ENCODE peak calls at places on chromosomes 13 and 19, in seven cellular contexts. R is transverse colon, L is Peyer's patch, G is testis, K is right lobe of liver, S is ovary, A is sigmoid colon. U is an unnamed sample.

GRCh38 chr13:31951215-31951678 is 80.3 kb upstream of the FRY start:
- DNase-seq in K (peak; percentile 64), S (no peak), G (peak; percentile 51), A (peak; percentile 72), R (peak; percentile 48), L (peak; percentile 57), U (peak; percentile 51)

GRCh38 chr13:23320926-23321533 is 112.5 kb downstream of the SACS start:
- DNase-seq in R (no peak), A (no peak), L (no peak), G (no peak), S (no peak), K (no peak), U (no peak)

GRCh38 chr19:18203408-18203862 is 407 bp downstream of the RAB3A start:
- DNase-seq in R (peak; percentile 58), L (no peak), A (no peak), K (peak; percentile 77), G (no peak), S (no peak), U (no peak)

GRCh38 chr19:13044160-13044853 is 49.0 kb downstream of the NFIX start:
- DNase-seq in G (no peak), A (no peak), K (no peak), L (no peak), S (no peak), R (no peak), U (no peak)

GRCh38 chr19:8194528-8195275 is 14.5 kb upstream of the CERS4 start:
- DNase-seq in L (no peak), S (no peak), G (no peak), A (no peak), R (peak; percentile 50), K (peak; percentile 59), U (no peak)

GRCh38 chr13:37747071-37747612 is 122.4 kb downstream of the TRPC4 start:
- DNase-seq in R (no peak), K (no peak), A (no peak), L (no peak), G (no peak), S (no peak), U (no peak)

GRCh38 chr13:77697208-77698103 is at the start of gene SLAIN1:
- DNase-seq in A (peak; percentile 87), L (peak; percentile 76), R (peak; percentile 80), S (peak; percentile 69), G (peak; percentile 91), K (peak; percentile 87), U (peak; percentile 87)

GRCh38 chr19:46898731-46899130 is 37.9 kb downstream of the ARHGAP35 start:
- DNase-seq in A (peak; percentile 75), R (no peak), L (no peak), G (peak; percentile 56), K (no peak), S (no peak), U (no peak)

GRCh38 chr19:35785087-35785627 is 9.8 kb downstream of the ARHGAP33 start:
- DNase-seq in K (no peak), A (no peak), S (no peak), R (no peak), L (no peak), G (no peak), U (no peak)

GRCh38 chr13:62250501-62251175 is 835.0 kb upstream of the PCDH20 start:
- DNase-seq in A (no peak), S (no peak), G (no peak), K (no peak), L (no peak), R (no peak), U (no peak)

GRCh38 chr13:73421310-73421912 is 362.6 kb downstream of the KLF5 start:
- DNase-seq in R (peak; percentile 68), S (no peak), G (no peak), K (no peak), A (no peak), L (no peak), U (no peak)

GRCh38 chr13:74062933-74063332 is 71.3 kb downstream of the KLF12 start:
- DNase-seq in L (no peak), R (peak; percentile 23), A (peak; percentile 82), G (peak; percentile 41), S (peak; percentile 25), K (no peak), U (peak; percentile 75)

GRCh38 chr13:48334534-48335127 is 31.1 kb downstream of the RB1 start:
- DNase-seq in L (no peak), K (no peak), A (no peak), G (no peak), S (no peak), R (no peak), U (no peak)

GRCh38 chr19:35284153-35285140 is 2.1 kb downstream of the HAMP start:
- DNase-seq in K (no peak), G (no peak), R (no peak), L (no peak), S (no peak), A (no peak), U (no peak)

GRCh38 chr19:43395561-43395960 is 19.1 kb upstream of the TEX101 start:
- DNase-seq in S (no peak), R (peak; percentile 38), L (no peak), G (no peak), K (no peak), A (no peak), U (no peak)

GRCh38 chr13:111210082-111210481 is 95.0 kb downstream of the ARHGEF7 start:
- DNase-seq in L (no peak), G (no peak), S (no peak), A (no peak), K (no peak), R (no peak), U (no peak)

GRCh38 chr19:18796239-18796638 is 5.1 kb upstream of the COMP start:
- DNase-seq in L (no peak), K (no peak), G (no peak), S (no peak), A (no peak), R (no peak), U (no peak)

GRCh38 chr13:71661921-71662320 is 205.1 kb downstream of the DACH1 start:
- DNase-seq in L (no peak), R (no peak), S (no peak), K (no peak), A (no peak), G (no peak), U (no peak)

GRCh38 chr13:29493796-29494195 is 101.7 kb downstream of the SLC7A1 start:
- DNase-seq in K (no peak), G (no peak), S (no peak), R (no peak), A (no peak), L (no peak), U (no peak)

GRCh38 chr13:23980160-23980551 is 82.9 kb upstream of the C1QTNF9B start:
- DNase-seq in K (peak; percentile 79), A (peak; percentile 91), R (peak; percentile 81), L (peak; percentile 84), S (peak; percentile 94), G (peak; percentile 92), U (peak; percentile 86)

GRCh38 chr19:2629491-2630351 is 72.8 kb downstream of the GNG7 start:
- DNase-seq in A (peak; percentile 45), S (no peak), L (no peak), R (no peak), G (no peak), K (peak; percentile 84), U (no peak)

GRCh38 chr19:19619121-19619848 is 798 bp upstream of the PBX4 start:
- DNase-seq in G (no peak), K (no peak), R (no peak), L (no peak), A (no peak), S (no peak), U (no peak)

GRCh38 chr19:2982983-2983350 is 5.6 kb downstream of the TLE6 start:
- DNase-seq in R (peak; percentile 78), K (peak; percentile 70), G (peak; percentile 81), L (peak; percentile 65), A (peak; percentile 98), S (peak; percentile 87), U (peak; percentile 90)

GRCh38 chr13:35694031-35694430 is 217.5 kb upstream of the MAB21L1 start:
- DNase-seq in R (no peak), A (peak; percentile 42), G (no peak), K (no peak), L (no peak), S (no peak), U (no peak)

GRCh38 chr19:45079063-45079910 is at the start of gene GEMIN7:
- DNase-seq in G (peak; percentile 70), R (peak; percentile 79), S (peak; percentile 81), L (peak; percentile 87), A (peak; percentile 87), K (peak; percentile 74), U (peak; percentile 81)
- TF ChIP-seq POLR2A in G (no peak), R (peak; percentile 53), S (peak; percentile 44), L (no peak), A (no peak), K (peak; percentile 34), U (no peak)

DNA sequence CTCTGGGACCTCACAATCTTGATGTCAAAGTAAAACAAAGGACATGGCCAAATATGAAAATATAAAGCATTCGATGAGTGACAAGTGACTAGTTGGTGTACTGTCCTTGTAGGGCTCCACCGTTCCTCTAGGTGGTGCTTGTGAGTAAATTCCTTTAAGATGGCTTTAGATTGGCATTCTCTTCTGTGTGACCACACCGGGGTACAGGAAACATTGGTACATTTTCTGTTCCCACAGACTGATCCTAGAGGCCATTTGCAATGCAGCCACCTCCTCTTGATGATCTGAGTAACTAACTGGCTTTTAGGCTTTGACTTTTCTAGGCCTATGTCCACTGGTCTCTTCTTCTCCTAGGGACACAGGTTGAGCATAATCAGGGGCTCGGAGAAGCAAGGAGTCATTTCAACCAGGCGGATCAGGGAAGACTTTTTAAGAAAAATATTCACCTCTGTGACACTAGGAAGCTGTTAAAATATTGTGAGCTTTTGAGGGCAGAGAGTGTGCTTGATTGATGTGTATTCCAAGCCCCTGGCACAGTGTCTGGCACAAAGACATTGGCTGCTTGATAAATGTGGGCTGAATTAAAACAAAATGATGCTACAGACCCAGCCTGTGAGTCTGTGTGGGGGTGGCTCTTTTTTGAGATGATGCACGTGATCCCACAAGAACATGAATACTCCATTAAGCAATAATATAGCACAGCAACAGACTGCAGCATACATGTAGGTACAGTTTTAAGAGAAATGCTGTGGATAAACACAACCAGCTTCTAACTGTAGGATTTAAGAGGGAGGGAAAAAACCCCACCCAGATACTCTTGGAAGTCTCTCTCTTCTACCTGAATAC is 21.0 kb downstream of the EPSTI1 start:
- DNase-seq in G (peak; percentile 65), L (no peak), S (no peak), R (peak; percentile 50), A (no peak), K (no peak), U (no peak)
- H3K27ac ChIP-seq in G (no peak overlapping the region), L (no peak overlapping the region), S (no peak overlapping the region), R (no peak overlapping the region), A (no peak overlapping the region), K (no peak overlapping the region), U (no peak overlapping the region)

DNA sequence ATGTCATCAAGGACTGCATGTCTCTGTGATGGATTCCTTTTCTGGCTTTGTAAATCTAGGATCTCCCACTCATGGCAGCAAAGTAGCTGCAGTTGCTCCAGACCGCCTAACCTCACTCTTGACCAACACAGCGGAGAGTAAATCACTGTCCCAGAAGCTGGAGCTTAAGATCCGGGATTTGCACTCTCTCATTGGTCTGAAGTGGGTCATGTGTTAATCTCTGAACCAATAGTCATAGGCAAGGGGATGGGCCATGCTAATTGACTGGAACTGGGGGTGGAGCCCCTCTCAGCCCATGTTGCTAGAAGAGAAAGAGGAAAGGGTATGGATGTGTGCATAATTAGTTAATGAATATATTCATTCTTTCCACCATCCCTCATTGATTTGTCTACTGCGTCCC is 34.0 kb downstream of the VAV1 start:
- DNase-seq in K (no peak), L (no peak), A (no peak), S (no peak), G (peak; percentile 34), R (no peak), U (no peak)
- TF ChIP-seq POLR2A in K (no peak), L (no peak), A (no peak), S (no peak), G (no peak), R (no peak), U (no peak)

GRCh38 chr13:98443800-98444325 is 133.0 kb downstream of the STK24 start:
- DNase-seq in A (no peak), K (no peak), S (no peak), G (no peak), R (no peak), L (no peak), U (no peak)
- H3K27ac ChIP-seq in A (no peak overlapping the region), K (no peak overlapping the region), S (no peak overlapping the region), G (no peak overlapping the region), R (no peak overlapping the region), L (no peak overlapping the region), U (no peak overlapping the region)